ENCODE peak calls at places on chromosomes 16 and 17, in seven cellular contexts. R is K562, I is SK-N-SH, Z is GM12878, E is HCT116, M is HepG2, O is H1. L is an unnamed sample.

GRCh38 chr16:67716097-67716496 is 3.0 kb downstream of the GFOD2 start:
- DNase-seq in R (no peak), I (no peak), Z (no peak), E (no peak), M (no peak), O (no peak), L (no peak)

GRCh38 chr16:66471696-66472393 is 44.8 kb downstream of the BEAN1 start:
- DNase-seq in R (no peak), I (no peak), Z (no peak), E (no peak), M (peak; percentile 20), O (no peak), L (peak; percentile 18)

GRCh38 chr16:59400830-59401229 is 666.7 kb upstream of the GOT2 start:
- DNase-seq in R (no peak), I (no peak), Z (no peak), E (no peak), M (no peak), O (no peak), L (no peak)

GRCh38 chr16:82845076-82845475 is 218.3 kb downstream of the CDH13 start:
- DNase-seq in R (no peak), I (no peak), Z (no peak), E (no peak), M (no peak), O (no peak), L (no peak)

GRCh38 chr16:74743668-74744299 is 30.8 kb downstream of the FA2H start:
- DNase-seq in R (peak; percentile 86), I (no peak), Z (no peak), E (peak; percentile 97), M (peak; percentile 52), O (no peak), L (peak; percentile 66)

GRCh38 chr17:48453447-48453846 is 23.4 kb upstream of the SKAP1 start:
- DNase-seq in R (no peak), I (no peak), Z (no peak), E (no peak), M (no peak), O (no peak), L (no peak)

GRCh38 chr16:75107505-75107904 is 9.1 kb downstream of the LDHD start:
- DNase-seq in R (no peak), I (no peak), Z (no peak), E (no peak), M (no peak), O (no peak), L (no peak)

GRCh38 chr16:81519298-81520150 is 74.9 kb downstream of the CMIP start:
- DNase-seq in R (no peak), I (no peak), Z (peak; percentile 49), E (no peak), M (no peak), O (no peak), L (no peak)

GRCh38 chr17:41910701-41911391 is 7.9 kb downstream of the ACLY start:
- DNase-seq in R (no peak), I (no peak), Z (no peak), E (no peak), M (no peak), O (no peak), L (no peak)

GRCh38 chr16:11391576-11391975 is 46.3 kb downstream of the RMI2 start:
- DNase-seq in R (no peak), I (peak; percentile 45), Z (no peak), E (no peak), M (no peak), O (no peak), L (no peak)

GRCh38 chr16:5580320-5580719 is 482.7 kb upstream of the EEF2KMT start:
- DNase-seq in R (no peak), I (no peak), Z (no peak), E (no peak), M (no peak), O (no peak), L (no peak)

GRCh38 chr17:47275245-47275984 is 21.8 kb downstream of the ITGB3 start:
- DNase-seq in R (peak; percentile 73), I (peak; percentile 93), Z (no peak), E (no peak), M (no peak), O (no peak), L (no peak)

GRCh38 chr16:31072540-31073072 is 1.4 kb downstream of the ZNF668 start:
- DNase-seq in R (peak; percentile 48), I (peak; percentile 62), Z (no peak), E (no peak), M (peak; percentile 27), O (no peak), L (peak; percentile 81)

GRCh38 chr16:15747937-15748336 is 97.9 kb downstream of the NDE1 start:
- DNase-seq in R (no peak), I (no peak), Z (no peak), E (no peak), M (no peak), O (no peak), L (no peak)

GRCh38 chr17:31568140-31568938 is 176.9 kb downstream of the RAB11FIP4 start:
- DNase-seq in R (no peak), I (peak; percentile 19), Z (no peak), E (no peak), M (no peak), O (no peak), L (no peak)

GRCh38 chr16:80751167-80751566 is 53.2 kb downstream of the CDYL2 start:
- DNase-seq in R (no peak), I (no peak), Z (no peak), E (no peak), M (no peak), O (no peak), L (peak; percentile 23)

GRCh38 chr16:8996891-8997290 is 33.2 kb upstream of the USP7 start:
- DNase-seq in R (peak; percentile 66), I (peak; percentile 52), Z (no peak), E (peak; percentile 22), M (peak; percentile 50), O (no peak), L (peak; percentile 16)

GRCh38 chr17:41100081-41100480 is 1.9 kb downstream of the KRTAP4-16 start:
- DNase-seq in R (no peak), I (no peak), Z (no peak), E (no peak), M (no peak), O (no peak), L (no peak)

GRCh38 chr16:19919142-19919541 is 34.5 kb upstream of the GPRC5B start:
- DNase-seq in R (no peak), I (no peak), Z (no peak), E (no peak), M (peak; percentile 45), O (no peak), L (no peak)

GRCh38 chr16:88013766-88014165 is 62.5 kb downstream of the BANP start:
- DNase-seq in R (no peak), I (no peak), Z (no peak), E (no peak), M (no peak), O (no peak), L (no peak)

GRCh38 chr17:49861150-49861884 is 13.4 kb upstream of the TAC4 start:
- DNase-seq in R (peak; percentile 91), I (peak; percentile 93), Z (no peak), E (no peak), M (peak; percentile 64), O (no peak), L (peak; percentile 72)

GRCh38 chr17:79834575-79835469 is 4.4 kb downstream of the CBX4 start:
- DNase-seq in R (no peak), I (peak; percentile 84), Z (no peak), E (no peak), M (no peak), O (no peak), L (no peak)

GRCh38 chr17:6040473-6040872 is 29.7 kb upstream of the WSCD1 start:
- DNase-seq in R (no peak), I (no peak), Z (no peak), E (no peak), M (no peak), O (no peak), L (no peak)

GRCh38 chr17:20071824-20072691 is 62.9 kb downstream of the SPECC1 start:
- DNase-seq in R (no peak), I (no peak), Z (no peak), E (no peak), M (no peak), O (no peak), L (no peak)

GRCh38 chr17:47822785-47823184 is 1.2 kb upstream of the OSBPL7 start:
- DNase-seq in R (no peak), I (no peak), Z (no peak), E (no peak), M (no peak), O (no peak), L (no peak)

GRCh38 chr16:57367111-57367752 is 5.1 kb upstream of the CX3CL1 start:
- DNase-seq in R (no peak), I (no peak), Z (no peak), E (no peak), M (no peak), O (no peak), L (peak; percentile 38)
- TF ChIP-seq JUND in R (no peak), I (peak; percentile 59), Z (no peak), E (no peak), M (no peak), O (no peak), L (peak; percentile 44)

DNA sequence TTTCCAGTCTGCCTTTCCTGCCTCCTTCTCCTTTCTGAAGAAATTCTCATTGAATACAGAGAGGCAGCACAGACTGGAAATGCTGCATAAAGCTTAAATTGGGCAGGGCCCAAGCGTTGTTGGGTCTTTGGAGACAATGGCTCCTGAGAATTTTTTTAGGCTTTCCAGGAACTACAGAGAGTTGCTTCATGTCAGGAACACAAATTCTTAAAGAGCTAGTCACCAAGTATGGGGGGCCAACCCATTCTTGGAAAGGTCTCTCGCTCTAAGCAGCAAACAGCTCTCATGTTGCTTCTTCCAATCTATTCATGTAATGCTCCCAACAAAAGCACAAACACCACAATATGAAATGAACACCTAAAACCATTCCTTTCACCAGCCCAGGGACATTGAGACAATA is 6.9 kb downstream of the HNF1B start:
- DNase-seq in R (no peak), I (no peak), Z (no peak), E (no peak), M (no peak), O (no peak), L (no peak)
- TF ChIP-seq JUND in R (no peak), I (no peak), Z (no peak), E (no peak), M (no peak), O (no peak), L (no peak)

GRCh38 chr17:17515921-17516295 is 19.7 kb upstream of the RASD1 start:
- DNase-seq in R (no peak), I (no peak), Z (no peak), E (no peak), M (no peak), O (no peak), L (no peak)

GRCh38 chr17:17513626-17514025 is 17.4 kb upstream of the RASD1 start:
- DNase-seq in R (no peak), I (no peak), Z (no peak), E (no peak), M (no peak), O (no peak), L (no peak)

GRCh38 chr17:17512866-17513265 is 16.7 kb upstream of the RASD1 start:
- DNase-seq in R (no peak), I (no peak), Z (no peak), E (no peak), M (no peak), O (no peak), L (no peak)

GRCh38 chr17:17514993-17515920 is 19.1 kb upstream of the RASD1 start:
- DNase-seq in R (no peak), I (peak; percentile 76), Z (no peak), E (no peak), M (no peak), O (peak; percentile 33), L (no peak)

GRCh38 chr17:17514361-17514992 is 18.3 kb upstream of the RASD1 start:
- DNase-seq in R (no peak), I (peak; percentile 59), Z (no peak), E (no peak), M (no peak), O (no peak), L (no peak)
- TF ChIP-seq JUND in R (no peak), I (no peak), Z (no peak), E (no peak), M (no peak), O (no peak), L (no peak)

GRCh38 chr16:77835111-77835510 is 46.7 kb downstream of the VAT1L start:
- DNase-seq in R (no peak), I (no peak), Z (no peak), E (no peak), M (no peak), O (no peak), L (no peak)
- TF ChIP-seq JUND in R (no peak), I (no peak), Z (no peak), E (no peak), M (no peak), O (no peak), L (no peak)

L was measured in T47D.